ENCODE peak calls at places on chromosomes 11 and 22, in five cellular contexts. One of them, this sample, is unnamed.

GRCh38 chr11:90391756-90392155 is 168.9 kb upstream of the CHORDC1 start:
- DNase-seq in activated CD8-positive, alpha-beta memory T cell treated with anti-CD3 and anti-CD28 coated beads for 4 hours: no peak
- DNase-seq in substantia nigra: no peak
- DNase-seq in MCF 10A: no peak
- DNase-seq in right cardiac atrium: no peak
- DNase-seq in this sample: no peak

GRCh38 chr11:68940651-68941323 is 37.1 kb downstream of the IGHMBP2 start:
- DNase-seq in activated CD8-positive, alpha-beta memory T cell treated with anti-CD3 and anti-CD28 coated beads for 4 hours: no peak
- DNase-seq in substantia nigra: no peak
- DNase-seq in MCF 10A: no peak
- DNase-seq in right cardiac atrium: no peak
- DNase-seq in this sample: no peak

GRCh38 chr22:49487950-49488349 is 339.7 kb downstream of the BRD1 start:
- DNase-seq in activated CD8-positive, alpha-beta memory T cell treated with anti-CD3 and anti-CD28 coated beads for 4 hours: no peak
- DNase-seq in substantia nigra: no peak
- DNase-seq in MCF 10A: no peak
- DNase-seq in right cardiac atrium: no peak
- DNase-seq in this sample: no peak

GRCh38 chr22:42473484-42474193 is 41.4 kb upstream of the NFAM1 start:
- DNase-seq in activated CD8-positive, alpha-beta memory T cell treated with anti-CD3 and anti-CD28 coated beads for 4 hours: no peak
- DNase-seq in substantia nigra: no peak
- DNase-seq in MCF 10A: peak; percentile 74
- DNase-seq in right cardiac atrium: no peak
- DNase-seq in this sample: peak; percentile 14

GRCh38 chr22:27993201-27993635 is 74.2 kb upstream of the PITPNB start:
- DNase-seq in activated CD8-positive, alpha-beta memory T cell treated with anti-CD3 and anti-CD28 coated beads for 4 hours: no peak
- DNase-seq in substantia nigra: no peak
- DNase-seq in MCF 10A: no peak
- DNase-seq in right cardiac atrium: no peak
- DNase-seq in this sample: no peak

GRCh38 chr11:85941380-85941973 is 86.3 kb downstream of the CCDC83 start:
- DNase-seq in activated CD8-positive, alpha-beta memory T cell treated with anti-CD3 and anti-CD28 coated beads for 4 hours: no peak
- DNase-seq in substantia nigra: peak; percentile 40
- DNase-seq in MCF 10A: peak; percentile 64
- DNase-seq in right cardiac atrium: peak; percentile 53
- DNase-seq in this sample: peak; percentile 39

GRCh38 chr11:93817426-93818348 is 32.7 kb downstream of the VSTM5 start:
- DNase-seq in activated CD8-positive, alpha-beta memory T cell treated with anti-CD3 and anti-CD28 coated beads for 4 hours: no peak
- DNase-seq in substantia nigra: no peak
- DNase-seq in MCF 10A: no peak
- DNase-seq in right cardiac atrium: no peak
- DNase-seq in this sample: no peak

GRCh38 chr11:63762662-63763505 is 5.7 kb downstream of the ZFTA start:
- DNase-seq in activated CD8-positive, alpha-beta memory T cell treated with anti-CD3 and anti-CD28 coated beads for 4 hours: no peak
- DNase-seq in substantia nigra: peak; percentile 71
- DNase-seq in MCF 10A: no peak
- DNase-seq in right cardiac atrium: peak; percentile 87
- DNase-seq in this sample: no peak

GRCh38 chr11:76656087-76656531 is 14.4 kb downstream of the LRRC32 start:
- DNase-seq in activated CD8-positive, alpha-beta memory T cell treated with anti-CD3 and anti-CD28 coated beads for 4 hours: no peak
- DNase-seq in substantia nigra: no peak
- DNase-seq in MCF 10A: no peak
- DNase-seq in right cardiac atrium: peak; percentile 73
- DNase-seq in this sample: no peak

GRCh38 chr22:30947163-30947820 is 21.3 kb downstream of the MORC2 start:
- DNase-seq in activated CD8-positive, alpha-beta memory T cell treated with anti-CD3 and anti-CD28 coated beads for 4 hours: no peak
- DNase-seq in substantia nigra: peak; percentile 57
- DNase-seq in MCF 10A: no peak
- DNase-seq in right cardiac atrium: peak; percentile 80
- DNase-seq in this sample: no peak

GRCh38 chr22:38327805-38328204 is 10.6 kb upstream of the CSNK1E start:
- DNase-seq in activated CD8-positive, alpha-beta memory T cell treated with anti-CD3 and anti-CD28 coated beads for 4 hours: no peak
- DNase-seq in substantia nigra: no peak
- DNase-seq in MCF 10A: peak; percentile 83
- DNase-seq in right cardiac atrium: no peak
- DNase-seq in this sample: peak; percentile 66

GRCh38 chr22:36454916-36455570 is 26.4 kb downstream of the TXN2 start:
- DNase-seq in activated CD8-positive, alpha-beta memory T cell treated with anti-CD3 and anti-CD28 coated beads for 4 hours: peak; percentile 92
- DNase-seq in substantia nigra: peak; percentile 69
- DNase-seq in MCF 10A: peak; percentile 57
- DNase-seq in right cardiac atrium: peak; percentile 96
- DNase-seq in this sample: peak; percentile 81

GRCh38 chr11:32034149-32034548 is 56.7 kb upstream of the RCN1 start:
- DNase-seq in activated CD8-positive, alpha-beta memory T cell treated with anti-CD3 and anti-CD28 coated beads for 4 hours: no peak
- DNase-seq in substantia nigra: no peak
- DNase-seq in MCF 10A: peak; percentile 16
- DNase-seq in right cardiac atrium: no peak
- DNase-seq in this sample: peak; percentile 100

GRCh38 chr22:49623176-49623575 is 204.5 kb downstream of the BRD1 start:
- DNase-seq in activated CD8-positive, alpha-beta memory T cell treated with anti-CD3 and anti-CD28 coated beads for 4 hours: no peak
- DNase-seq in substantia nigra: no peak
- DNase-seq in MCF 10A: no peak
- DNase-seq in right cardiac atrium: no peak
- DNase-seq in this sample: no peak

GRCh38 chr22:37186997-37187522 is 987 bp downstream of the C1QTNF6 start:
- DNase-seq in activated CD8-positive, alpha-beta memory T cell treated with anti-CD3 and anti-CD28 coated beads for 4 hours: no peak
- DNase-seq in substantia nigra: no peak
- DNase-seq in MCF 10A: no peak
- DNase-seq in right cardiac atrium: peak; percentile 50
- DNase-seq in this sample: no peak

GRCh38 chr11:66335531-66336233 is 552 bp downstream of the RIN1 start:
- DNase-seq in activated CD8-positive, alpha-beta memory T cell treated with anti-CD3 and anti-CD28 coated beads for 4 hours: no peak
- DNase-seq in substantia nigra: no peak
- DNase-seq in MCF 10A: peak; percentile 61
- DNase-seq in right cardiac atrium: peak; percentile 69
- DNase-seq in this sample: peak; percentile 66

GRCh38 chr11:77821349-77821851 is 456 bp downstream of the AAMDC start:
- DNase-seq in activated CD8-positive, alpha-beta memory T cell treated with anti-CD3 and anti-CD28 coated beads for 4 hours: no peak
- DNase-seq in substantia nigra: no peak
- DNase-seq in MCF 10A: peak; percentile 25
- DNase-seq in right cardiac atrium: peak; percentile 60
- DNase-seq in this sample: peak; percentile 20

GRCh38 chr11:70054020-70054419 is 24.1 kb upstream of the ANO1 start:
- DNase-seq in activated CD8-positive, alpha-beta memory T cell treated with anti-CD3 and anti-CD28 coated beads for 4 hours: no peak
- DNase-seq in substantia nigra: no peak
- DNase-seq in MCF 10A: no peak
- DNase-seq in right cardiac atrium: no peak
- DNase-seq in this sample: no peak

GRCh38 chr22:35023692-35024363 is 42.1 kb upstream of the ISX start:
- DNase-seq in activated CD8-positive, alpha-beta memory T cell treated with anti-CD3 and anti-CD28 coated beads for 4 hours: peak; percentile 6
- DNase-seq in substantia nigra: peak; percentile 39
- DNase-seq in MCF 10A: no peak
- DNase-seq in right cardiac atrium: peak; percentile 86
- DNase-seq in this sample: no peak

GRCh38 chr11:6735306-6735705 is 36.5 kb downstream of the OR2AG2 start:
- DNase-seq in activated CD8-positive, alpha-beta memory T cell treated with anti-CD3 and anti-CD28 coated beads for 4 hours: no peak
- DNase-seq in substantia nigra: no peak
- DNase-seq in MCF 10A: no peak
- DNase-seq in right cardiac atrium: no peak
- DNase-seq in this sample: peak; percentile 5

GRCh38 chr11:72705442-72706365 is 31.5 kb upstream of the PDE2A start:
- DNase-seq in activated CD8-positive, alpha-beta memory T cell treated with anti-CD3 and anti-CD28 coated beads for 4 hours: no peak
- DNase-seq in substantia nigra: no peak
- DNase-seq in MCF 10A: no peak
- DNase-seq in right cardiac atrium: peak; percentile 54
- DNase-seq in this sample: no peak